ENCODE peak calls at places on chromosomes 16 and 17, in six cellular contexts. R is mammary epithelial cell, C is epithelial cell of esophagus, K is keratinocyte, B is aorta, P is fibroblast of pulmonary artery. U is an unnamed sample.

GRCh38 chr17:39485555-39485954 is 24.3 kb downstream of the CDK12 start:
- DNase-seq in K (peak; percentile 73), R (peak; percentile 94), B (no peak), C (peak; percentile 97), P (peak; percentile 87), U (peak; percentile 92)

GRCh38 chr16:19703218-19703617 is 14.8 kb downstream of the KNOP1 start:
- DNase-seq in P (no peak), C (no peak), K (no peak), B (no peak), R (no peak), U (no peak)

GRCh38 chr16:50025544-50025931 is 513 bp downstream of the CNEP1R1 start:
- DNase-seq in K (no peak), P (no peak), C (peak; percentile 16), B (no peak), R (peak; percentile 33), U (peak; percentile 10)

GRCh38 chr16:4865231-4865860 is 18.1 kb downstream of the UBN1 start:
- DNase-seq in K (no peak), R (no peak), P (no peak), B (no peak), C (no peak), U (no peak)

GRCh38 chr16:84277244-84277823 is 17.3 kb upstream of the WFDC1 start:
- DNase-seq in K (no peak), B (peak; percentile 68), P (peak; percentile 63), C (peak; percentile 60), R (peak; percentile 8), U (no peak)

GRCh38 chr17:36148559-36149295 is 27.7 kb downstream of the TBC1D3B start:
- DNase-seq in P (peak; percentile 72), R (peak; percentile 24), K (no peak), B (peak; percentile 73), C (peak; percentile 80), U (no peak)

GRCh38 chr17:68511254-68511670 is 968 bp upstream of the PRKAR1A start:
- DNase-seq in B (no peak), C (no peak), R (no peak), P (no peak), K (no peak), U (no peak)

GRCh38 chr17:55825213-55825612 is 74.4 kb downstream of the PCTP start:
- DNase-seq in C (peak; percentile 48), K (no peak), P (no peak), R (peak; percentile 7), B (no peak), U (no peak)

GRCh38 chr17:72602517-72603345 is 481.9 kb downstream of the SOX9 start:
- DNase-seq in C (peak; percentile 67), K (no peak), R (peak; percentile 87), B (no peak), P (peak; percentile 45), U (peak; percentile 96)

GRCh38 chr16:4273858-4274291 is 1.1 kb upstream of the TFAP4 start:
- DNase-seq in K (no peak), B (peak; percentile 80), P (peak; percentile 75), R (peak; percentile 66), C (peak; percentile 63), U (no peak)

GRCh38 chr16:19559242-19559910 is 3.9 kb downstream of the VPS35L start:
- DNase-seq in C (peak; percentile 57), K (peak; percentile 45), B (no peak), P (peak; percentile 85), R (peak; percentile 20), U (no peak)

GRCh38 chr17:58710948-58711552 is 18.6 kb downstream of the RAD51C start:
- DNase-seq in C (peak; percentile 65), B (no peak), R (peak; percentile 19), P (peak; percentile 82), K (no peak), U (no peak)

GRCh38 chr16:50841081-50841886 is 99.4 kb downstream of the CYLD start:
- DNase-seq in P (peak; percentile 6), C (peak; percentile 8), K (no peak), R (no peak), B (no peak), U (no peak)

GRCh38 chr16:70608516-70608915 is 37.8 kb upstream of the IL34 start:
- DNase-seq in K (no peak), R (peak; percentile 60), P (no peak), B (no peak), C (peak; percentile 71), U (no peak)

GRCh38 chr16:1985466-1986150 is 1.6 kb downstream of the GFER start:
- DNase-seq in B (no peak), K (no peak), C (no peak), R (no peak), P (no peak), U (no peak)

GRCh38 chr16:65066646-65067045 is 55.2 kb downstream of the CDH11 start:
- DNase-seq in R (no peak), P (no peak), K (no peak), C (no peak), B (no peak), U (no peak)

GRCh38 chr17:79391808-79392233 is 219.0 kb downstream of the RBFOX3 start:
- DNase-seq in R (peak; percentile 41), B (peak; percentile 76), C (peak; percentile 66), P (peak; percentile 77), K (no peak), U (no peak)

GRCh38 chr17:74987909-74988711 is 678 bp downstream of the CDR2L start:
- DNase-seq in K (no peak), P (peak; percentile 69), B (peak; percentile 92), C (peak; percentile 66), R (peak; percentile 73), U (no peak)

GRCh38 chr16:51326131-51326856 is 175.2 kb upstream of the SALL1 start:
- DNase-seq in K (peak; percentile 11), P (peak; percentile 61), R (peak; percentile 80), B (no peak), C (peak; percentile 63), U (peak; percentile 41)

DNA sequence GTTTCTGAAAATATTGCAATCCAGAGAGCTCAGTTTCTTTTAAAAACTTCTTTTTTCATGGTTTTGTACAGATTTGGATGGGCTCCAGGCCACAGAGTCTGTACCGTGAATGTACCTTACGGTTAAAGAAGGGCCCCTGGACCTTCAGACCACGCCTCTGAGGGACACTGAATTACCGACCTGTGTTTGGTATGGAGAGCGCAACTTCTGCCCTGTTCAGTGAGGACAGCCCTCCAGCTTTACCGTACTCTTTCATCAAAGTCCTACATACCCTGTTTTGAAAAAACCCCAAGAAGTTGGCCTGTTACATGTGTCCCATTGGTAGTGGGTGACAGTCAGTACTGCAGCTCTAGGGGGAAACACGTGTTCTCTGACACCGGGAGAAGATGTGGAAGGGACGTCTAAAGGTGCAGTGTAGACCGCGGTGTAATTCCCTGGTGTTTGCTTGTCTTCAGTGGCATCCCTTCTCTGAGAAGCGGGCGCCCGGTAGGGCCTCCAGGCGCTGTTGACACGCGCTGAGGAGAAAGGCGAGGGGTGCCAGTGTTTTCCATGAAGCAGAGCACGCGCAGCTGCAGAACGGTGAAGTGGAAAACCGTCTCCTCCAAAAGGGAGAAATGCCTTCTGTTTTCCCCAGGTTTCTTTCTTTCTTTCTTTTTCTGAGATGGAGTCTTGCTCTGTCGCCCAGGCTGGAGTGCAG is 6.2 kb downstream of the PGS1 start:
- DNase-seq in K (no peak), C (no peak), P (no peak), R (no peak), B (no peak), U (no peak)
- H3K4me3 ChIP-seq in K (no peak overlapping the region), C (no peak overlapping the region), P (no peak overlapping the region), R (no peak overlapping the region), B (no peak overlapping the region), U (no peak overlapping the region)

GRCh38 chr17:19733953-19734526 is 14.1 kb downstream of the ALDH3A1 start:
- DNase-seq in R (no peak), B (no peak), P (no peak), K (no peak), C (no peak), U (no peak)
- H3K4me3 ChIP-seq in R (no peak overlapping the region), B (no peak overlapping the region), P (no peak overlapping the region), K (no peak overlapping the region), C (no peak overlapping the region), U (no peak overlapping the region)

GRCh38 chr16:23950898-23951297 is 115.1 kb downstream of the PRKCB start:
- DNase-seq in P (no peak), K (no peak), R (no peak), C (no peak), B (no peak), U (no peak)

GRCh38 chr16:23953476-23953875 is 117.7 kb downstream of the PRKCB start:
- DNase-seq in R (no peak), P (no peak), B (no peak), K (no peak), C (no peak), U (no peak)

GRCh38 chr16:23949630-23950290 is 114.0 kb downstream of the PRKCB start:
- DNase-seq in K (no peak), R (no peak), C (no peak), B (peak; percentile 67), P (no peak), U (no peak)

GRCh38 chr16:23950291-23950894 is 114.6 kb downstream of the PRKCB start:
- DNase-seq in B (no peak), C (no peak), R (no peak), P (no peak), K (no peak), U (no peak)

GRCh38 chr16:23952128-23953041 is 116.6 kb downstream of the PRKCB start:
- DNase-seq in B (peak; percentile 66), C (no peak), K (no peak), P (no peak), R (no peak), U (peak; percentile 5)
- H3K4me3 ChIP-seq in B (no peak overlapping the region), C (no peak overlapping the region), K (no peak overlapping the region), P (no peak overlapping the region), R (no peak overlapping the region), U (no peak overlapping the region)

DNA sequence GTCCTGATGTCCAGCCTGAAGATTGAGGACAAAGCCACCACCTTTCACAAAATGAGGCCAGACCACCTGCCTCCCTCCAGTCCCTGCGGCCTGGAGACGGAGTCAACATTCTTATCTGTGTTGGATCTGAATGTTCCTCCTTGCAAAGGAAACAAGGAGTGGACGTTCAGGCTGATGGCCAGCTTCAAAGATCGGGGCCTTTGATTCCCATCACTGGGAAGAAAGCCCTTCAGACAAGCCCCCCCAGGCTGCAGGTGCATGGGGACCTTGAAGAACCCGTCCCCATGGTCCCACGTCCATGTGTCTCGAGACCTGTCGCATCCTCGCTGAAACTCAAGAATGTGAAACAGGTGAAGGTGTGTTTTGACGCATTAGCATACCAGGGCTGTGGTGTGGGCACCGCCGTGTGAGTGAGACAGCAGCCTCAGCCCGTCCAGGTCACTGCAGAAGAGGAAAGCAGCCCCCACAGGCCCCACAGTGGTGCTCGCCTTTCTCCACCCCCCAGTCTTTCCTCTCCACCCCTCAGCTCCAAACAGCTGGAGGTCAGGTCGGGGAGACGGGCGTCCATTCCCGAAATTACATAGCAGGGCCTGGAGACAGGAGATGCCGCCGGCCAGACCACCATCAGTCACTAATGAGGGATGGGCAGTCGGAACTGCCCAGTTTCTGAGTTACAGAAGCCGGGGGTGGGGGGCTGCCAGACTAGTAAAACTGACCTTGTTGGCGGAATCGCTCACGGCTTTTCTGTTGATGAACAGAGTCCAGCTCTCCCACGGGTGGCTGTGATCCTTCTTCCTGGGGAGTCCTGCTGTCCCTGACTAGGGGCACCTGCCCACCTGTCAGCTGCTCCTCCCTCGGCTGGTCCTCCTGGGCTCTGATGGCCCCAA is 877 bp upstream of the CSNK1D start:
- DNase-seq in P (no peak), C (no peak), K (no peak), B (no peak), R (no peak), U (no peak)
- H3K4me3 ChIP-seq in P (peak overlapping the region; percentile 85), C (peak overlapping the region; percentile 52), K (peak overlapping the region; percentile 89), B (no peak overlapping the region), R (peak overlapping the region; percentile 30), U (peak overlapping the region; percentile 92)

DNA sequence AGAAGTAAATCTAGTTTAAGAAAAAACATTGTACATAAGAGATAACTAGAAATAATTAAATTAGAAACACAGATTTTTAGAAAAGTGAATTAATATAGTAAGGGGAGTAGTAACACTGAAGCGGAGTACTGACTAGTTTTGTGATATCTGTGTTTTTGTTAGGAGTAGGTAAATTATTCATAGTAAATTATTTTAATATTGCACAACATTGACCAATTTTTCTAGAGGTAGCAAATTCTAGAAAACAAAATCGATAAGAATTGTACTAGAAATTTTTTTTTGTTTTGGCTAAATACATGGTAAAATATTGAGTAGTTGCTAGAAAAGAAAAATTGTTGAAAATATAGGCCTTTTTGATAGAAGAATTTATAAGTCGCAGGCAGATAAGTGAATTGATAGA is 156.5 kb downstream of the CHD9 start:
- DNase-seq in C (no peak), K (no peak), B (no peak), R (no peak), P (no peak), U (no peak)
- H3K4me3 ChIP-seq in C (no peak overlapping the region), K (no peak overlapping the region), B (no peak overlapping the region), R (peak overlapping the region; percentile 79), P (peak overlapping the region; percentile 62), U (peak overlapping the region; percentile 14)